ENCODE peak calls at places on chromosome 13, in eight cellular contexts. One of them, this sample, is unnamed.

GRCh38 chr13:44404261-44405139 is 30.9 kb downstream of the SERP2 start:
- DNase-seq in heart left ventricle: no peak
- DNase-seq in mammary epithelial cell: no peak
- DNase-seq in brain microvascular endothelial cell: no peak
- DNase-seq in pancreas: no peak
- DNase-seq in lower lobe of right lung: no peak
- DNase-seq in fibroblast of lung: no peak
- DNase-seq in colonic mucosa: peak; percentile 65
- DNase-seq in this sample: no peak

GRCh38 chr13:77318741-77319140 is 8.2 kb downstream of the MYCBP2 start:
- DNase-seq in heart left ventricle: no peak
- DNase-seq in mammary epithelial cell: no peak
- DNase-seq in brain microvascular endothelial cell: no peak
- DNase-seq in pancreas: no peak
- DNase-seq in lower lobe of right lung: no peak
- DNase-seq in fibroblast of lung: no peak
- DNase-seq in colonic mucosa: no peak
- DNase-seq in this sample: no peak

GRCh38 chr13:98998831-98999634 is 21.2 kb upstream of the DOCK9 start:
- DNase-seq in heart left ventricle: no peak
- DNase-seq in mammary epithelial cell: no peak
- DNase-seq in brain microvascular endothelial cell: no peak
- DNase-seq in pancreas: no peak
- DNase-seq in lower lobe of right lung: no peak
- DNase-seq in fibroblast of lung: peak; percentile 38
- DNase-seq in colonic mucosa: no peak
- DNase-seq in this sample: no peak

GRCh38 chr13:113544896-113545295 is 39.7 kb upstream of the TFDP1 start:
- DNase-seq in heart left ventricle: peak; percentile 12
- DNase-seq in mammary epithelial cell: no peak
- DNase-seq in brain microvascular endothelial cell: no peak
- DNase-seq in pancreas: no peak
- DNase-seq in lower lobe of right lung: peak; percentile 6
- DNase-seq in fibroblast of lung: no peak
- DNase-seq in colonic mucosa: no peak
- DNase-seq in this sample: no peak

GRCh38 chr13:44908266-44908665 is 81.0 kb downstream of the NUFIP1 start:
- DNase-seq in heart left ventricle: no peak
- DNase-seq in mammary epithelial cell: no peak
- DNase-seq in brain microvascular endothelial cell: no peak
- DNase-seq in pancreas: no peak
- DNase-seq in lower lobe of right lung: no peak
- DNase-seq in fibroblast of lung: no peak
- DNase-seq in colonic mucosa: no peak
- DNase-seq in this sample: no peak

GRCh38 chr13:49110122-49110831 is 109.9 kb upstream of the MLNR start:
- DNase-seq in heart left ventricle: peak; percentile 85
- DNase-seq in mammary epithelial cell: peak; percentile 79
- DNase-seq in brain microvascular endothelial cell: peak; percentile 78
- DNase-seq in pancreas: peak; percentile 71
- DNase-seq in lower lobe of right lung: peak; percentile 87
- DNase-seq in fibroblast of lung: peak; percentile 94
- DNase-seq in colonic mucosa: peak; percentile 88
- DNase-seq in this sample: peak; percentile 71

GRCh38 chr13:73835138-73835721 is 299.0 kb downstream of the KLF12 start:
- DNase-seq in heart left ventricle: no peak
- DNase-seq in mammary epithelial cell: peak; percentile 36
- DNase-seq in brain microvascular endothelial cell: no peak
- DNase-seq in pancreas: no peak
- DNase-seq in lower lobe of right lung: no peak
- DNase-seq in fibroblast of lung: peak; percentile 68
- DNase-seq in colonic mucosa: no peak
- DNase-seq in this sample: no peak

GRCh38 chr13:101576452-101576851 is 124.0 kb downstream of the ITGBL1 start:
- DNase-seq in heart left ventricle: no peak
- DNase-seq in mammary epithelial cell: no peak
- DNase-seq in brain microvascular endothelial cell: peak; percentile 26
- DNase-seq in pancreas: no peak
- DNase-seq in lower lobe of right lung: no peak
- DNase-seq in fibroblast of lung: peak; percentile 88
- DNase-seq in colonic mucosa: no peak
- DNase-seq in this sample: no peak

GRCh38 chr13:18961383-18962117 is 220.1 kb downstream of the TUBA3C start:
- DNase-seq in heart left ventricle: no peak
- DNase-seq in mammary epithelial cell: no peak
- DNase-seq in brain microvascular endothelial cell: no peak
- DNase-seq in pancreas: no peak
- DNase-seq in lower lobe of right lung: no peak
- DNase-seq in fibroblast of lung: no peak
- DNase-seq in colonic mucosa: no peak
- DNase-seq in this sample: no peak

GRCh38 chr13:27704681-27705080 is 83.0 kb downstream of the POLR1D start:
- DNase-seq in heart left ventricle: no peak
- DNase-seq in mammary epithelial cell: peak; percentile 27
- DNase-seq in brain microvascular endothelial cell: no peak
- DNase-seq in pancreas: no peak
- DNase-seq in lower lobe of right lung: no peak
- DNase-seq in fibroblast of lung: no peak
- DNase-seq in colonic mucosa: no peak
- DNase-seq in this sample: no peak

GRCh38 chr13:59447846-59448620 is 715.7 kb downstream of the DIAPH3 start:
- DNase-seq in heart left ventricle: no peak
- DNase-seq in mammary epithelial cell: peak; percentile 17
- DNase-seq in brain microvascular endothelial cell: peak; percentile 75
- DNase-seq in pancreas: no peak
- DNase-seq in lower lobe of right lung: no peak
- DNase-seq in fibroblast of lung: peak; percentile 32
- DNase-seq in colonic mucosa: no peak
- DNase-seq in this sample: no peak

GRCh38 chr13:113406321-113407102 is 42.6 kb upstream of the GRTP1 start:
- DNase-seq in heart left ventricle: peak; percentile 17
- DNase-seq in mammary epithelial cell: no peak
- DNase-seq in brain microvascular endothelial cell: no peak
- DNase-seq in pancreas: no peak
- DNase-seq in lower lobe of right lung: no peak
- DNase-seq in fibroblast of lung: no peak
- DNase-seq in colonic mucosa: no peak
- DNase-seq in this sample: peak; percentile 30

GRCh38 chr13:30978981-30979956 is 46.8 kb downstream of the TEX26 start:
- DNase-seq in heart left ventricle: no peak
- DNase-seq in mammary epithelial cell: no peak
- DNase-seq in brain microvascular endothelial cell: no peak
- DNase-seq in pancreas: no peak
- DNase-seq in lower lobe of right lung: peak; percentile 66
- DNase-seq in fibroblast of lung: no peak
- DNase-seq in colonic mucosa: peak; percentile 38
- DNase-seq in this sample: no peak

GRCh38 chr13:105220063-105220462 is 1315.4 kb downstream of the EFNB2 start:
- DNase-seq in heart left ventricle: no peak
- DNase-seq in mammary epithelial cell: no peak
- DNase-seq in brain microvascular endothelial cell: peak; percentile 79
- DNase-seq in pancreas: no peak
- DNase-seq in lower lobe of right lung: no peak
- DNase-seq in fibroblast of lung: peak; percentile 56
- DNase-seq in colonic mucosa: no peak
- DNase-seq in this sample: no peak

GRCh38 chr13:67369895-67370660 is 139.9 kb upstream of the PCDH9 start:
- DNase-seq in heart left ventricle: no peak
- DNase-seq in mammary epithelial cell: peak; percentile 44
- DNase-seq in brain microvascular endothelial cell: peak; percentile 88
- DNase-seq in pancreas: no peak
- DNase-seq in lower lobe of right lung: no peak
- DNase-seq in fibroblast of lung: peak; percentile 97
- DNase-seq in colonic mucosa: no peak
- DNase-seq in this sample: no peak

GRCh38 chr13:75452564-75452963 is 29.4 kb downstream of the TBC1D4 start:
- DNase-seq in heart left ventricle: no peak
- DNase-seq in mammary epithelial cell: peak; percentile 51
- DNase-seq in brain microvascular endothelial cell: no peak
- DNase-seq in pancreas: no peak
- DNase-seq in lower lobe of right lung: no peak
- DNase-seq in fibroblast of lung: peak; percentile 25
- DNase-seq in colonic mucosa: no peak
- DNase-seq in this sample: no peak

GRCh38 chr13:80359459-80360297 is 18.8 kb upstream of the SPRY2 start:
- DNase-seq in heart left ventricle: no peak
- DNase-seq in mammary epithelial cell: no peak
- DNase-seq in brain microvascular endothelial cell: no peak
- DNase-seq in pancreas: no peak
- DNase-seq in lower lobe of right lung: no peak
- DNase-seq in fibroblast of lung: peak; percentile 73
- DNase-seq in colonic mucosa: no peak
- DNase-seq in this sample: no peak

GRCh38 chr13:94710881-94711560 is 1.3 kb downstream of the SOX21 start:
- DNase-seq in heart left ventricle: no peak
- DNase-seq in mammary epithelial cell: no peak
- DNase-seq in brain microvascular endothelial cell: no peak
- DNase-seq in pancreas: no peak
- DNase-seq in lower lobe of right lung: no peak
- DNase-seq in fibroblast of lung: no peak
- DNase-seq in colonic mucosa: no peak
- DNase-seq in this sample: no peak
- TF ChIP-seq CTCF in heart left ventricle: no peak
- TF ChIP-seq CTCF in mammary epithelial cell: no peak
- TF ChIP-seq CTCF in brain microvascular endothelial cell: peak; percentile 4
- TF ChIP-seq CTCF in pancreas: no peak
- TF ChIP-seq CTCF in lower lobe of right lung: no peak
- TF ChIP-seq CTCF in fibroblast of lung: no peak
- TF ChIP-seq CTCF in colonic mucosa: no peak
- TF ChIP-seq CTCF in this sample: no peak

GRCh38 chr13:24528816-24529398 is 16.3 kb upstream of the PARP4 start:
- DNase-seq in heart left ventricle: no peak
- DNase-seq in mammary epithelial cell: no peak
- DNase-seq in brain microvascular endothelial cell: no peak
- DNase-seq in pancreas: no peak
- DNase-seq in lower lobe of right lung: no peak
- DNase-seq in fibroblast of lung: no peak
- DNase-seq in colonic mucosa: no peak
- DNase-seq in this sample: no peak
- H3K27ac ChIP-seq in heart left ventricle: no peak overlapping the region
- H3K27ac ChIP-seq in mammary epithelial cell: no peak overlapping the region
- H3K27ac ChIP-seq in brain microvascular endothelial cell: no peak overlapping the region
- H3K27ac ChIP-seq in pancreas: no peak overlapping the region
- H3K27ac ChIP-seq in lower lobe of right lung: no peak overlapping the region
- H3K27ac ChIP-seq in fibroblast of lung: no peak overlapping the region
- H3K27ac ChIP-seq in colonic mucosa: no peak overlapping the region
- H3K27ac ChIP-seq in this sample: no peak overlapping the region

DNA sequence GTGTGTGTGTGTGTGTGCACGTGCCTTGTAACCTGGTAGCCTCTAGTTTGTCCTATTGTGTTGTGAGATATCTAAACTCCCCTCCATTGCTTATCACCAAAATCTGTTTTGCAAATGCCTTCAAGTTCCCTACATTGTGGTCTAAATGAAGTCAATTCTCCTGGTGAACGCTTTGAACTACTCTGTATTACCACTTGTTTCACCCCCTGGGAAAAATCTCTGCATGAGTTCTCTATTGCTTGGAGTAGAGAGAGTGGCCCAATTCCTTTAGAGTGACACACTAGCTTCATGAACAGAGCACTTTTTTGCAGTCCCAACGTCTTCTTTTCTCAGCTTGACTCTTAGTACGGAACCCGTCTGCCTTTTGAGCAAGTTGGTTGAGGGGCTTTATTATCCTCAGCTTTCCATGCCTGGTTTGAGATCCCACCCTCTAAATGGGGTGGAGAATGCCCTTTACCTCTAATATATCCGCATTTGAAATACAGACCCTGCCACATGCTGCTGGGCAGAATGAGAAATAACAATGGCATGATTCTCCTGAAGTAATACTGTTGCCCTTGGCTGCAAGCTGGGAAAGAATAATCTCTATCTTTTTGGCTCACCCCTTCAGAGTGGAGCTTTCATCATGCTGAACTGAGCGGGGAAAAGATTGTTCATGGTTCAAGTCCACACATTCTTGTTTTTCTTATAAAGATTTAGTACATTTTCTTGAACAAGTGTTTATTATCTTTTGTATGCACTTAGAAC is 2545.3 kb downstream of the PCDH9 start:
- DNase-seq in heart left ventricle: no peak
- DNase-seq in mammary epithelial cell: no peak
- DNase-seq in brain microvascular endothelial cell: peak; percentile 25
- DNase-seq in pancreas: no peak
- DNase-seq in lower lobe of right lung: no peak
- DNase-seq in fibroblast of lung: no peak
- DNase-seq in colonic mucosa: no peak
- DNase-seq in this sample: no peak
- H3K4me3 ChIP-seq in heart left ventricle: no peak overlapping the region
- H3K4me3 ChIP-seq in mammary epithelial cell: no peak overlapping the region
- H3K4me3 ChIP-seq in brain microvascular endothelial cell: no peak overlapping the region
- H3K4me3 ChIP-seq in pancreas: no peak overlapping the region
- H3K4me3 ChIP-seq in lower lobe of right lung: no peak overlapping the region
- H3K4me3 ChIP-seq in fibroblast of lung: no peak overlapping the region
- H3K4me3 ChIP-seq in colonic mucosa: no peak overlapping the region
- H3K4me3 ChIP-seq in this sample: no peak overlapping the region

GRCh38 chr13:51303063-51303552 is 36.4 kb upstream of the SERPINE3 start:
- DNase-seq in heart left ventricle: no peak
- DNase-seq in mammary epithelial cell: no peak
- DNase-seq in brain microvascular endothelial cell: no peak
- DNase-seq in pancreas: no peak
- DNase-seq in lower lobe of right lung: no peak
- DNase-seq in fibroblast of lung: no peak
- DNase-seq in colonic mucosa: no peak
- DNase-seq in this sample: no peak

GRCh38 chr13:51298812-51299211 is 40.7 kb upstream of the SERPINE3 start:
- DNase-seq in heart left ventricle: no peak
- DNase-seq in mammary epithelial cell: no peak
- DNase-seq in brain microvascular endothelial cell: no peak
- DNase-seq in pancreas: no peak
- DNase-seq in lower lobe of right lung: no peak
- DNase-seq in fibroblast of lung: peak; percentile 23
- DNase-seq in colonic mucosa: no peak
- DNase-seq in this sample: no peak

GRCh38 chr13:51292000-51292550 is 47.4 kb upstream of the SERPINE3 start:
- DNase-seq in heart left ventricle: no peak
- DNase-seq in mammary epithelial cell: no peak
- DNase-seq in brain microvascular endothelial cell: no peak
- DNase-seq in pancreas: no peak
- DNase-seq in lower lobe of right lung: no peak
- DNase-seq in fibroblast of lung: peak; percentile 81
- DNase-seq in colonic mucosa: no peak
- DNase-seq in this sample: no peak

GRCh38 chr13:51297556-51297955 is 41.9 kb upstream of the SERPINE3 start:
- DNase-seq in heart left ventricle: no peak
- DNase-seq in mammary epithelial cell: no peak
- DNase-seq in brain microvascular endothelial cell: no peak
- DNase-seq in pancreas: no peak
- DNase-seq in lower lobe of right lung: no peak
- DNase-seq in fibroblast of lung: no peak
- DNase-seq in colonic mucosa: no peak
- DNase-seq in this sample: no peak
- TF ChIP-seq CTCF in heart left ventricle: no peak
- TF ChIP-seq CTCF in mammary epithelial cell: no peak
- TF ChIP-seq CTCF in brain microvascular endothelial cell: no peak
- TF ChIP-seq CTCF in pancreas: no peak
- TF ChIP-seq CTCF in lower lobe of right lung: no peak
- TF ChIP-seq CTCF in fibroblast of lung: no peak
- TF ChIP-seq CTCF in colonic mucosa: no peak
- TF ChIP-seq CTCF in this sample: no peak

GRCh38 chr13:111459803-111460547 is 139.5 kb downstream of the TEX29 start:
- DNase-seq in heart left ventricle: no peak
- DNase-seq in mammary epithelial cell: no peak
- DNase-seq in brain microvascular endothelial cell: no peak
- DNase-seq in pancreas: no peak
- DNase-seq in lower lobe of right lung: no peak
- DNase-seq in fibroblast of lung: no peak
- DNase-seq in colonic mucosa: no peak
- DNase-seq in this sample: no peak
- H3K27ac ChIP-seq in heart left ventricle: no peak overlapping the region
- H3K27ac ChIP-seq in mammary epithelial cell: no peak overlapping the region
- H3K27ac ChIP-seq in brain microvascular endothelial cell: no peak overlapping the region
- H3K27ac ChIP-seq in pancreas: no peak overlapping the region
- H3K27ac ChIP-seq in lower lobe of right lung: no peak overlapping the region
- H3K27ac ChIP-seq in fibroblast of lung: no peak overlapping the region
- H3K27ac ChIP-seq in colonic mucosa: no peak overlapping the region
- H3K27ac ChIP-seq in this sample: no peak overlapping the region